ENCODE peak calls at places on chromosome 22, in six cellular contexts. K is AG09309, A is natural killer cell, B is tibial nerve, F is AG04449, J is astrocyte. I is an unnamed sample.

GRCh38 chr22:48403521-48403921 is 1424.2 kb downstream of the BRD1 start:
- DNase-seq in K (no peak), A (no peak), B (no peak), F (no peak), J (no peak), I (no peak)

GRCh38 chr22:25413620-25414019 is 150.9 kb upstream of the GRK3 start:
- DNase-seq in K (no peak), A (no peak), B (no peak), F (no peak), J (no peak), I (no peak)

GRCh38 chr22:44023404-44024287 is 456 bp upstream of the PARVB start:
- DNase-seq in K (no peak), A (peak; percentile 19), B (no peak), F (no peak), J (peak; percentile 30), I (peak; percentile 43)

GRCh38 chr22:35835998-35836691 is 118.5 kb downstream of the APOL5 start:
- DNase-seq in K (peak; percentile 83), A (no peak), B (no peak), F (peak; percentile 45), J (peak; percentile 90), I (no peak)

GRCh38 chr22:47891609-47892008 is 1129.2 kb downstream of the TBC1D22A start:
- DNase-seq in K (no peak), A (no peak), B (no peak), F (no peak), J (no peak), I (no peak)

GRCh38 chr22:17929909-17930308 is 94.5 kb downstream of the MICAL3 start:
- DNase-seq in K (no peak), A (no peak), B (no peak), F (no peak), J (no peak), I (no peak)

GRCh38 chr22:19478466-19479357 is at the start of gene UFD1:
- DNase-seq in K (peak; percentile 25), A (peak; percentile 77), B (peak; percentile 40), F (no peak), J (peak; percentile 64), I (peak; percentile 79)

GRCh38 chr22:38655532-38656255 is 498 bp downstream of the FAM227A start:
- DNase-seq in K (no peak), A (no peak), B (no peak), F (no peak), J (no peak), I (no peak)

GRCh38 chr22:48532986-48533385 is 1294.7 kb downstream of the BRD1 start:
- DNase-seq in K (no peak), A (no peak), B (no peak), F (no peak), J (no peak), I (no peak)

GRCh38 chr22:29524440-29525191 is 28.9 kb downstream of the THOC5 start:
- DNase-seq in K (no peak), A (peak; percentile 17), B (no peak), F (no peak), J (peak; percentile 6), I (peak; percentile 41)

GRCh38 chr22:17563936-17564391 is 666 bp downstream of the SLC25A18 start:
- DNase-seq in K (no peak), A (no peak), B (no peak), F (no peak), J (peak; percentile 11), I (no peak)

GRCh38 chr22:40679964-40680818 is 907 bp downstream of the MCHR1 start:
- DNase-seq in K (no peak), A (no peak), B (no peak), F (no peak), J (no peak), I (no peak)

GRCh38 chr22:39927544-39927943 is 26.7 kb downstream of the GRAP2 start:
- DNase-seq in K (no peak), A (no peak), B (no peak), F (no peak), J (no peak), I (no peak)

GRCh38 chr22:46738961-46739870 is 1.2 kb upstream of the CERK start:
- DNase-seq in K (no peak), A (peak; percentile 61), B (no peak), F (no peak), J (no peak), I (peak; percentile 43)
- TF ChIP-seq CTCF in K (peak; percentile 39), A (peak; percentile 39), B (peak; percentile 16), F (peak; percentile 48), J (peak; percentile 7), I (no peak)

GRCh38 chr22:46214149-46214548 is 35.9 kb downstream of the CDPF1 start:
- DNase-seq in K (no peak), A (no peak), B (no peak), F (no peak), J (no peak), I (no peak)
- TF ChIP-seq CTCF in K (no peak), A (no peak), B (no peak), F (no peak), J (no peak), I (no peak)

GRCh38 chr22:42930810-42931420 is 73.8 kb upstream of the ARFGAP3 start:
- DNase-seq in K (no peak), A (no peak), B (no peak), F (no peak), J (peak; percentile 39), I (no peak)
- TF ChIP-seq CTCF in K (peak; percentile 34), A (no peak), B (no peak), F (no peak), J (peak; percentile 19), I (no peak)

GRCh38 chr22:20741634-20742581 is 32.0 kb upstream of the SERPIND1 start:
- DNase-seq in K (no peak), A (no peak), B (no peak), F (no peak), J (no peak), I (peak; percentile 46)
- TF ChIP-seq CTCF in K (peak; percentile 64), A (peak; percentile 77), B (peak; percentile 60), F (peak; percentile 35), J (peak; percentile 71), I (peak; percentile 77)

GRCh38 chr22:37316875-37317371 is 34.6 kb downstream of the CYTH4 start:
- DNase-seq in K (no peak), A (peak; percentile 60), B (peak; percentile 33), F (no peak), J (peak; percentile 65), I (peak; percentile 83)
- TF ChIP-seq CTCF in K (peak; percentile 96), A (peak; percentile 77), B (peak; percentile 88), F (peak; percentile 96), J (peak; percentile 87), I (peak; percentile 89)

I was measured in glutamatergic neuron.